ENCODE peak calls at places on chromosomes 2 and 18, in four cellular contexts. A is stomach, X is A549, W is sigmoid colon. T is an unnamed sample.

GRCh38 chr2:84846732-84847131 is 34.2 kb downstream of the TRABD2A start:
- DNase-seq in A (no peak), X (no peak), W (no peak), T (no peak)

GRCh38 chr2:80706951-80707350 is 402.4 kb upstream of the LRRTM1 start:
- DNase-seq in A (no peak), X (no peak), W (no peak), T (no peak)

GRCh38 chr2:129689600-129689999 is 289.9 kb upstream of the RAB6C start:
- DNase-seq in A (no peak), X (no peak), W (no peak), T (no peak)

GRCh38 chr2:62424899-62425298 is 81.1 kb downstream of the TMEM17 start:
- DNase-seq in A (no peak), X (peak), W (no peak), T (no peak)

GRCh38 chr2:127658641-127659407 is 12.9 kb downstream of the GPR17 start:
- DNase-seq in A (no peak), X (no peak), W (peak), T (no peak)

GRCh38 chr2:69147841-69148533 is 135.0 kb downstream of the ANTXR1 start:
- DNase-seq in A (no peak), X (no peak), W (no peak), T (no peak)

GRCh38 chr18:40939636-40940035 is 1015.4 kb upstream of the PIK3C3 start:
- DNase-seq in A (no peak), X (no peak), W (no peak), T (no peak)

GRCh38 chr2:11873766-11874165 is 127.3 kb downstream of the LPIN1 start:
- DNase-seq in A (no peak), X (no peak), W (no peak), T (no peak)

GRCh38 chr2:36489296-36489695 is 108.7 kb downstream of the FEZ2 start:
- DNase-seq in A (no peak), X (peak), W (no peak), T (no peak)

GRCh38 chr18:906416-907170 is 1.9 kb downstream of the ADCYAP1 start:
- DNase-seq in A (no peak), X (no peak), W (no peak), T (no peak)

GRCh38 chr2:128303095-128303791 is 15.4 kb downstream of the HS6ST1 start:
- DNase-seq in A (no peak), X (no peak), W (peak), T (no peak)

GRCh38 chr2:42568431-42569115 is at the start of gene MTA3:
- DNase-seq in A (peak), X (peak), W (peak), T (peak)

GRCh38 chr2:240234503-240234951 is 94.1 kb upstream of the OTOS start:
- DNase-seq in A (no peak), X (no peak), W (no peak), T (no peak)

GRCh38 chr2:152446213-152446612 is 111.2 kb downstream of the FMNL2 start:
- DNase-seq in A (no peak), X (no peak), W (no peak), T (no peak)

GRCh38 chr2:152445791-152446201 is 110.8 kb downstream of the FMNL2 start:
- DNase-seq in A (no peak), X (peak), W (no peak), T (peak)

GRCh38 chr2:152443771-152444170 is 108.8 kb downstream of the FMNL2 start:
- DNase-seq in A (no peak), X (no peak), W (no peak), T (no peak)

GRCh38 chr2:152445375-152445774 is 110.4 kb downstream of the FMNL2 start:
- DNase-seq in A (no peak), X (no peak), W (no peak), T (no peak)

GRCh38 chr2:152444448-152444847 is 109.5 kb downstream of the FMNL2 start:
- DNase-seq in A (no peak), X (no peak), W (no peak), T (no peak)
- H3K27ac ChIP-seq in A (no peak), X (no peak), W (no peak), T (no peak)

DNA sequence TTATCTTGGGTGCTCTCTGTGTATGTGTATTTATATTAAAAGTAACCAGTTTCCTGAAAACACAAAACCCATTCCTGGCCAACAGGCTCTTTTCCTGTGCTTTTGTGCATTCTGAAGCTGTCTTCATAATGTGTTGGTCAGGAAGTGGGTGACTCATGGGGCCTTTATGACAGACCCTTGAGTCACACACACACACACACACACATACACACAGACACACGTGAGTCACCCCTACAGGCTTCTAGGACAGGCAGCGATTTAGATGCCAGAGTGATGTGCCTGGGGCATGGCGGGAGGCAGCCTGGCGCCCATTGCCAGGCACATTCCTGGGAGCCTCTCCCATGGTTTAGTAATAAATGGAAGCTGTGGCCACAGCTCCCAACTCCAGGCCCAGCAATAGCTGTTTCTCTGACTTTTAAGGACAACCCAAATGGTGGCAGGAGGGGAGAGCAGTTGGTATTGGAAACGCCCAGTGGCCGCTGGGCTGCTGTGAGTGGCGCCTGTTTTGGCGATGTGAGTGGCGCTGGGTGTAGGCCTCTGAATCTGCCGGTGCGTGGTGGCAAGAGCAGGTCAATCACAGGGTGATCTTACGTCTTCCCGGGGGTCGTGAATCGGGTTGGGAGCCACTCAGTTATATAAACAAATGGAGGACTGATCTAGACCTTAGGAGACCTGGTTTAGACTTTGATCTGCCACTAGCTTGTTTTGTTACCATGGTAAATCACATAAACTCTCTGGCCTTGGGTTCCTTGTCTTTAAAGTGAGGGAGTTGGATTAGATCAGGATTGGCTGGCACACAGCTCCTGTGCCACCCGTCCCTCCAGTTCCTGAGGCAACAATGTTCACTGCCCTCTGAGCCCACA is 150.7 kb upstream of the DLX2 start:
- DNase-seq in A (peak), X (peak), W (no peak), T (peak)
- TF ChIP-seq EP300 in A (no peak), X (peak), W (no peak), T (peak)

DNA sequence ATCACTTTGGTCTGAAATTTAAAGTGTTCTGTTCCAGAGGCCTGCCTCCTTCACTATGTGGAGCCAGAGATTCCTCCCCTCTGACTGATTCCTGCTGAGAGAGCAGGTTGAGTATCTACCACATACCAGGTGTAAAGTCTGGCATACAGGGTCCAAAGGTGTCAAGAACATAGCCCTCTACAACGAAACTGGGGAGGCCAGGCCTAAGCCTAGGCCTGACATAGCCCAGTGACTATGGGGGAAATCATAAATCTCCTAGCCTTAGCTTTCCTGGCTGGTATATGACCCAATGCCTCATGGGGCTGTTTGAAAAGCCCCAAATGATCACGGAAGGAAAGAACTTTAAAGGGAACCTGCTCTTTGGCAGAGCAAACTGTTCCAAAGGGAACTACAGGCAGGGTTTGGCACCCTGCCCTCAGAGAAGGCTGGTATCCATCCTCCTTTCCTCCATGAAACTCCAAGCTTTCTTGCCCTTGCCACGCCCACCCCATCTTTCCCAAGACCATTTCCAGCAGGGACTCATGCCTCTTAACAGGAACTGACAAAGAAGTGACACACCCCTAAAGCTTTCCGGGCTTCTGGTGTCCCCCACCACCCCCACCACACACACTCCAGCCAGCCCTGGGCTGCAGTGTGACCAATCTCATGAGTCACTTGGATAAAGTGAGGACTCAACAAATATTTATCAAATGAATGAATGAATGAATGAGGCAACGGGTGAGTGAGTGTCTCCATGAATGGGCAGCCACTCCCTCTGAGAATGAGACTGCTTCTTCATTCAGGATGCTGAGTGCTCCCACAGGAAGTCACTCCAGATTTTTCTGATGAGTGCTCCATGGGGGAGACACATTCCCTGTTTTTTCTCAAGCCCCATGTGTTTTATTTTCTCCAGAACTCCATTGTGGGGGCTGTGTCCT is 114.5 kb upstream of the STPG4 start:
- DNase-seq in A (peak), X (peak), W (peak), T (no peak)
- H3K27ac ChIP-seq in A (peak), X (peak), W (peak), T (peak)

DNA sequence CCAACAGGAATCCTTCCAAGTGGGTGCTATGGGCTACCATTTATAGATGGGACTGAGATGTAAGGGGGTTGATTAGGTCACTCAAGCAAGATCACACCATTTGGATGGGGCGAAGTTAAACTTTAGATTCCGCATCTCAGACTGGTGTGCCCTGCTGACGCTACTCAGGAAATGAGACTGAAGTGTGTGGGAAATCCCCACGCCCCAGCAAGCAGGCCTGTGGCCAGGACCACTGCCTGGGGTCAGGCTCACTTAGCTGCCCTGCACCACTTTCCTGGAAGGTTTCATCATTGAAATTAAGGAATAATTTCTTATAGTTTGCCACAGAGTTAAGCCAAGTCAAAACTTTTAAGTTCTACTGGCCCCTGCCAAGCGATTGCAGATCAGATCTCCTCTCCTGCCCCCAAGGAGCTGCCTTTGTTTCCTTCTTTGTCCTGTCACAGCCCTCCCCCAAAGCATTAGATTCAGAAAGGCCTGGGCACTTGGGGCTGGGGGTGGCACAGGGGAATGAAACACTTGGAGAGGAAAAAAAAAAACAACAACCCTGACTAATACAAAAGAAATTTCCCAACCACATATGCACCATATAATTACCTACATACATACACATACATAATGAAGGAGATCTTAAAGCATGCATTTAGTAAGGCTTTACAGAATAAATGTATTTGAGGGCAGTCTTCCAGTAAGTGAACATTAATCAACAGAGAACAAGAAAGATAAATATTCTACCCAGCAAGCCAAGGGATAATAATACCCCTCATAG is 70.2 kb upstream of the PPP1CB start:
- DNase-seq in A (no peak), X (no peak), W (no peak), T (no peak)
- TF ChIP-seq EP300 in A (no peak), X (no peak), W (no peak), T (no peak)

GRCh38 chr2:157164370-157164769 is 93.1 kb upstream of the GALNT5 start:
- DNase-seq in A (no peak), X (no peak), W (no peak), T (no peak)
- H3K27ac ChIP-seq in A (no peak), X (no peak), W (no peak), T (no peak)

DNA sequence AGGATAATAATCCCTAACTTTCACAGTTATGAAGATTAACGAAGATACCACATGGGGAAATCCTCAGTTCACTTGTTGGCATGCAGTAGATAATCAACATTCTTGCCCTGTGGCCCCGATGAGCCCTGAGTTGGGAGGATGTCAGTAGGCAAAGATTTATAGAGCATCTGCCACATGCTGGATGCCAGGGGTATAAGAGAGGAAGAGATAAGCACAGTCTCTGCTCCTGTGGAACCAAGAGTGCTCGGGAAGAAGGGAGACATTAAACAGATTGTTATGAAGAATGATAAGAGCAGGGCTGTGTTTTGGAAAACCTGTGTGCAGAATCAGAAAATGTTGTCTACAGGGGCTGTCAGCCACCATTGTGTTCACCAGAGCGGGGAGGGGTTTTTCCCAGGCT is 43.7 kb upstream of the KCNF1 start:
- DNase-seq in A (no peak), X (no peak), W (no peak), T (no peak)
- TF ChIP-seq EP300 in A (no peak), X (no peak), W (no peak), T (no peak)

GRCh38 chr2:234275515-234275914 is 221.4 kb downstream of the ARL4C start:
- DNase-seq in A (no peak), X (no peak), W (no peak), T (no peak)

GRCh38 chr2:234278556-234279286 is 218.2 kb downstream of the ARL4C start:
- DNase-seq in A (no peak), X (no peak), W (no peak), T (no peak)

GRCh38 chr2:234273887-234274584 is 222.8 kb downstream of the ARL4C start:
- DNase-seq in A (no peak), X (no peak), W (no peak), T (no peak)

GRCh38 chr2:234279646-234280045 is 217.2 kb downstream of the ARL4C start:
- DNase-seq in A (no peak), X (no peak), W (no peak), T (no peak)
- H3K27ac ChIP-seq in A (no peak), X (no peak), W (no peak), T (no peak)

GRCh38 chr2:134282638-134283400 is 28.9 kb downstream of the MGAT5 start:
- DNase-seq in A (no peak), X (no peak), W (no peak), T (no peak)
- TF ChIP-seq EP300 in A (no peak), X (no peak), W (no peak), T (no peak)

DNA sequence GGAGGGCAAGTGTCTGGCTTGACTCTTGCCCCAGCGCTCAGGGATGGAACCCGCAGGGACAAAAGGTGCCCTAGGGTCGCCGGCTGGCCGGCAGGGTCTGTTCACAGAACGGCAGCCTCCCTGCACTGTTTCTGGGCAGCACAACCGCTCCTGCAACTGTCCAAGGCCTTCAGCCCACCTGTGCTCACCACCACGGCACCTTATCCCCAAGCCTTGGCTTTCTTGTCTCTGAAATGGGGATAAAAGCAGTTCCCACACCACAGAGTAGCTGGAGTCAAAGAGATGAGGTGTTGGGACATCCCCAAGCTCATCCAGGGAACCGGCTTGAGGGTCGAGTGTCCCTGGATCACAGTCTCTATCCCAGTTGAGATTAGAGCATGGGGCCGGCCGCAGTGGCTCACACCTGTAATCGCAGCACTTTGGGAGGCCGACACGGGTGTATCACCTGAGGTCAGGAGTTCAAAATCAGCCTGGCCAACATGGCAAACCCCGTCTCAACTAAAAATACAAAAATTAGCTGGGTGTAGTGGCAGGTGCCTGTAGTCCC is 4.7 kb downstream of the SNORC start:
- DNase-seq in A (no peak), X (no peak), W (peak), T (no peak)
- H3K27ac ChIP-seq in A (no peak), X (peak), W (no peak), T (peak)

GRCh38 chr2:120874876-120875275 is 139.2 kb downstream of the GLI2 start:
- DNase-seq in A (no peak), X (no peak), W (no peak), T (no peak)

GRCh38 chr2:120876526-120877280 is 141.0 kb downstream of the GLI2 start:
- DNase-seq in A (no peak), X (no peak), W (no peak), T (no peak)

GRCh38 chr2:120873958-120874357 is 138.3 kb downstream of the GLI2 start:
- DNase-seq in A (no peak), X (no peak), W (peak), T (no peak)

GRCh38 chr2:120875431-120875830 is 139.8 kb downstream of the GLI2 start:
- DNase-seq in A (no peak), X (no peak), W (no peak), T (no peak)

DNA sequence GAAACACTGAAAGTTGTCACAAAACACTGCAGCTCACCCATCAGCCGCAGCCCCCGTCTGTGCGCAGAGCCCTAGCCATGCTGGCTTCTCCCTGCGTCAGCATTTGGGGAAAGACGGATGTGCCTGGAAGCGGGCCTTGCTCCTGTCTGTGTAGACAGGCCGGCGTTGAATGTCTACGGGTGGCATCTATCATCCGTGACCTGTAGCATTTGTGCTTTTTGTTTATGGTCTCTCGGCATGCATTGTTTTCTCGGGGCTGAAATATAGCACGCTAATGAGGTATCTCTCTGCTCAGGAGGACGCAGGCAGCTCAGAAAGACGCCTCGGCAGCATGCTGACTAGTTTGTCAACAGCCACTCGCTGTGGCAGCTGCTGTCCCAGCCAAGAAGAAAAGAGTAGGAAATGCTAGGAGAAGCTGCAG is 138.7 kb downstream of the GLI2 start:
- DNase-seq in A (no peak), X (no peak), W (peak), T (no peak)
- TF ChIP-seq EP300 in A (no peak), X (no peak), W (no peak), T (no peak)